ENCODE peak calls at places on chromosomes 12 and 14, in ten cellular contexts. T is CD8-positive, alpha-beta memory T cell; R is OCI-LY7; N is right lobe of liver; S is psoas muscle; P is trophoblast cell; O is mucosa of descending colon; G is HCT116; H is right cardiac atrium; C is CD4-positive, alpha-beta memory T cell. I is an unnamed sample.

GRCh38 chr12:94140556-94140955 is 7.8 kb upstream of the PLXNC1 start:
- DNase-seq in O (peak; percentile 67), R (peak; percentile 59), P (no peak), N (peak; percentile 54), G (peak; percentile 19), C (no peak), T (no peak), S (no peak), H (no peak), I (peak; percentile 30)

GRCh38 chr14:90023176-90023896 is 38.5 kb upstream of the KCNK13 start:
- DNase-seq in G (no peak), T (no peak), R (no peak), S (no peak), H (no peak), P (no peak), C (no peak), O (no peak), N (no peak), I (no peak)

GRCh38 chr12:64912501-64912900 is 88.1 kb downstream of the TBC1D30 start:
- DNase-seq in P (no peak), C (no peak), N (no peak), H (peak; percentile 66), R (no peak), T (no peak), S (peak; percentile 45), O (no peak), G (no peak), I (peak; percentile 95)

GRCh38 chr12:28192145-28192544 is 1.9 kb downstream of the CCDC91 start:
- DNase-seq in H (no peak), R (no peak), N (no peak), C (no peak), S (no peak), G (no peak), T (no peak), P (no peak), O (no peak), I (no peak)

GRCh38 chr14:35986219-35986573 is 160.1 kb downstream of the BRMS1L start:
- DNase-seq in N (no peak), O (no peak), G (no peak), P (no peak), T (no peak), S (no peak), R (no peak), C (no peak), H (no peak), I (no peak)

GRCh38 chr14:81129242-81129641 is 91.5 kb downstream of the GTF2A1 start:
- DNase-seq in C (no peak), H (no peak), S (no peak), G (no peak), O (no peak), R (no peak), T (no peak), P (no peak), N (no peak), I (no peak)

GRCh38 chr12:14960548-14961465 is 594 bp downstream of the ARHGDIB start:
- DNase-seq in H (peak; percentile 66), P (peak; percentile 73), G (no peak), N (peak; percentile 56), C (peak; percentile 78), R (peak; percentile 42), S (peak; percentile 54), T (peak; percentile 77), O (no peak), I (peak; percentile 7)

GRCh38 chr12:53063708-53064612 is 14.1 kb downstream of the TNS2 start:
- DNase-seq in O (peak; percentile 29), S (peak; percentile 80), T (no peak), N (no peak), G (no peak), R (no peak), P (no peak), C (peak; percentile 30), H (peak; percentile 82), I (peak; percentile 62)

GRCh38 chr12:64098709-64099354 is 123.3 kb downstream of the KICS2 start:
- DNase-seq in P (no peak), G (no peak), O (no peak), S (no peak), R (no peak), C (no peak), T (no peak), H (no peak), N (no peak), I (peak; percentile 76)

GRCh38 chr14:99853206-99853605 is 60.0 kb downstream of the EML1 start:
- DNase-seq in S (peak; percentile 58), G (no peak), N (no peak), H (peak; percentile 62), R (no peak), T (no peak), C (no peak), P (no peak), O (no peak), I (peak; percentile 15)

GRCh38 chr14:94615254-94615653 is 3.1 kb downstream of the SERPINA3 start:
- DNase-seq in C (no peak), N (no peak), R (no peak), S (no peak), H (no peak), O (no peak), P (no peak), T (no peak), G (no peak), I (no peak)

GRCh38 chr14:68135028-68135427 is 315.4 kb downstream of the RAD51B start:
- DNase-seq in R (no peak), P (no peak), S (no peak), N (no peak), G (no peak), T (no peak), H (no peak), C (no peak), O (no peak), I (no peak)

GRCh38 chr14:102958461-102958860 is 36.0 kb downstream of the AMN start:
- DNase-seq in H (no peak), C (no peak), O (no peak), G (no peak), R (no peak), N (no peak), T (no peak), S (no peak), P (no peak), I (no peak)

DNA sequence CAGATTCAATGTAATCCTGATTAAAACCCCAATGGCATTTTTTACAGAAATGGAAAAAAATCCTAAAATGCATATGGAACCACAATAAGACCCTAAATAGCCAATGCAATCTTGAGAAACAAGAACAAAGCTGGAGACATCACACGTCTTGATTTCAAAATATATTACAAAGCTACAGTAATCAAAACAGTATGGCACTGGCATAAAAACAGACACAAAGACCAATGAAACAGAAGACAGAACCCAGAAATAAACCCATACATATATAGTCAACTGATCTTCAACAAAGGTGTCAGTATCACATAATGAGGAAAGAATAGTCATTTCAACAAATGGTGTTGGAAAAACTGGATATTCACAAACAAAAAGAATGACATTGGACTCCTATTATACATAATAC is 9.4 kb upstream of the ABCC9 start:
- DNase-seq in S (no peak), G (no peak), O (no peak), R (no peak), H (no peak), N (no peak), T (no peak), C (no peak), P (no peak), I (no peak)
- H3K9me3 ChIP-seq in S (peaks cover 45% of the 10 kb centered on the region), G (peaks cover 4% of the 10 kb centered on the region), O (peaks cover 22% of the 10 kb centered on the region), R (peaks cover 7% of the 10 kb centered on the region), H (no peaks in the 10 kb centered on the region), N (peaks cover 5% of the 10 kb centered on the region), T (peaks cover 8% of the 10 kb centered on the region), C (no peaks in the 10 kb centered on the region), P (no peaks in the 10 kb centered on the region), I (no peaks in the 10 kb centered on the region)

DNA sequence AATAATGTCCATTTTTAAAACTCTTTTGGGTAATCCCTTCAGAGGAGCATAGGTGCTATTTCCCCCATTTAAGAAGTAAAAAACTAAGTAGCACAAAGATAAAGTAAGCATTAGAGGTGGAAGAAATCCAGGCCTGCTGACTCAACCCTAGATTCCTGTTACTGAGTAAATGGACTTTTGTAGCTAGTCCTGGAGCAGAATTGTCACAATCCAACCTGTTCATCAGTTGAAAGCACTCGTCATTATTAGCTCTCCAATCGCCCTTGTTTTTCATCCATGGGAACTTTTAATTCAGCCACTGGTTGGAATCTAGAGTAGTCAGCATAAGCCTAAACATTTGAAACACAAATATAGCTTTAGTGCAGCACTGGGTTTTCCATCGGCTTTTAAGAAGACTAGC is 139.5 kb upstream of the AMIGO2 start:
- DNase-seq in P (no peak), T (no peak), N (no peak), C (peak; percentile 28), R (no peak), H (no peak), G (no peak), S (no peak), O (no peak), I (no peak)
- H3K4me3 ChIP-seq in P (no peak overlapping the region), T (peak overlapping the region; percentile 74), N (no peak overlapping the region), C (peak overlapping the region; percentile 12), R (peak overlapping the region; percentile 74), H (no peak overlapping the region), G (no peak overlapping the region), S (no peak overlapping the region), O (no peak overlapping the region), I (no peak overlapping the region)

GRCh38 chr14:19900999-19901398 is 19.4 kb upstream of the OR4K5 start:
- DNase-seq in R (no peak), G (no peak), P (no peak), S (no peak), C (no peak), H (no peak), O (no peak), T (no peak), N (no peak), I (no peak)

DNA sequence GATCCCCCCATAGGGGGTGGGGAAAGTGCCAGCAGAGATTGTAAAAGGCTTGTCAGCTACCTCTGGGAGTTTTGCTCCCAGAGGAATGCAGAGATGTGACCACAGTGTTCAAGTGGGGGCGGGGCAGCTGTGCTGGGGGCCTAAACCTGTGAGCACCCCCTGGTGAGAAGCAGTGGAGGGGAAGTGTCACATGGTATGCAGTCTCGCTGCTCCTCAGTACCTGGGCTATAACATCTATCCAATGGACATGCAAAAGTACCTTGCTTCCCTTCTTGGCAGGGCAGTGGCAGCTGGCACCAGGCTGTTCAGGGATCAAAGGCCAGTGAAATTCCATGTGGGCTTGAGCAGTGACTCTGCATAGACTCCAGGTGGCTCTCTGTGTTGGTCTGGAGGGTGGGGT is 20.3 kb downstream of the OR4K2 start:
- DNase-seq in N (no peak), R (no peak), O (no peak), G (no peak), S (no peak), H (no peak), C (no peak), T (no peak), P (no peak), I (no peak)
- H3K9me3 ChIP-seq in N (peaks cover 10% of the 10 kb centered on the region), R (peaks cover 59% of the 10 kb centered on the region), O (peaks cover 84% of the 10 kb centered on the region), G (peaks cover 42% of the 10 kb centered on the region), S (peaks cover 47% of the 10 kb centered on the region), H (peaks cover 4% of the 10 kb centered on the region), C (no peaks in the 10 kb centered on the region), T (peaks cover 18% of the 10 kb centered on the region), P (peaks cover 21% of the 10 kb centered on the region), I (peaks cover 3% of the 10 kb centered on the region)

DNA sequence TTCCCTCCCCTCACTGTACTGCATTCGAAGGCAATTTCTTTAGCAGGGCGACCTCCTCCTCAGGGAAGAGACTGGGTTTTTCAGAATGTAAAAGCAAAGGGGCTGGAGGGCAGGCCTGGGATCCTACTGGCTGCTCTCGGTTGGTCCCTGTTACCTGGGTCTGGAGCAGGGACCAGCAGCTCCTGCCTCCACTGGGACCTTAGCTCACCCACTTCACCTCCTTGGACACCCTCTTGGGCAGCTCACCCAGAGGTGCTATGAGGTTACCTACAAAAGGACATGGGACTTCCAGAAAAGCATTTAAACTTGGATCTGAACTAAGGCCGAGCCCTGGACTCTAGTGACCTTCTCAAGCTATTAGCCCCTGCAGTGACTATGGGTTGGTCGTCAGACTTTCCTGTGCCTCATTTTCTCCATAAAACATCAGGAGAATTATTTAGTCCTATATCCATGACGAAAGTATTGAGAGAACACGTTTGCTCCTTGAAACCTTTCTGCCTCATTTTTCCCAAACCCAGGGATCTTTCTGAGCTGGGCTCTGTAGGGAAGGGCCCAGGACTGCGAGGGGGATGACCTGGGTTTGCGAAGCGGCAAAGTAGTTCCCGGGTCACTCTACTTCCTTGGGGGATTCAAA is 65.0 kb downstream of the FBXL14 start:
- DNase-seq in C (no peak), S (no peak), P (no peak), T (no peak), H (no peak), G (no peak), R (no peak), O (no peak), N (no peak), I (no peak)
- H3K4me3 ChIP-seq in C (no peak overlapping the region), S (peak overlapping the region; percentile 66), P (no peak overlapping the region), T (no peak overlapping the region), H (peak overlapping the region; percentile 93), G (no peak overlapping the region), R (peak overlapping the region; percentile 64), O (no peak overlapping the region), N (no peak overlapping the region), I (peak overlapping the region; percentile 53)

I was measured in MG63.